ENCODE peak calls at places on chromosomes 2 and 18, in four cellular contexts. F, H, K and V are unnamed samples.

GRCh38 chr2:239269173-239269865 is 131.5 kb downstream of the HDAC4 start:
- DNase-seq in K (no peak), H (no peak), F (no peak), V (no peak)

GRCh38 chr2:23615216-23616020 is 230.4 kb downstream of the KLHL29 start:
- DNase-seq in F (no peak), K (no peak), H (no peak), V (no peak)

GRCh38 chr18:23966909-23967308 is 47.6 kb upstream of the TTC39C start:
- DNase-seq in K (no peak), H (no peak), F (no peak), V (no peak)

GRCh38 chr2:201471732-201472395 is 20.3 kb downstream of the STRADB start:
- DNase-seq in K (no peak), H (no peak), F (no peak), V (no peak)

GRCh38 chr18:74457743-74458465 is 796 bp upstream of the DIPK1C start:
- DNase-seq in K (no peak), H (no peak), F (no peak), V (peak)

GRCh38 chr2:43539436-43539835 is 56.4 kb downstream of the THADA start:
- DNase-seq in H (no peak), K (no peak), F (no peak), V (no peak)

GRCh38 chr18:7584646-7585271 is 17.6 kb downstream of the PTPRM start:
- DNase-seq in F (no peak), K (no peak), H (no peak), V (no peak)

GRCh38 chr2:166494140-166494544 is at the start of gene SCN7A:
- DNase-seq in F (no peak), K (no peak), H (peak), V (no peak)

GRCh38 chr2:88603146-88603545 is 24.1 kb downstream of the EIF2AK3 start:
- DNase-seq in H (no peak), K (no peak), F (no peak), V (no peak)

GRCh38 chr2:72211777-72212515 is 64.3 kb upstream of the CYP26B1 start:
- DNase-seq in K (no peak), H (no peak), F (no peak), V (no peak)

GRCh38 chr2:54239427-54239826 is 16.6 kb downstream of the TSPYL6 start:
- DNase-seq in F (no peak), H (no peak), K (no peak), V (no peak)

GRCh38 chr2:176421291-176422050 is 152.2 kb downstream of the MTX2 start:
- DNase-seq in F (no peak), K (no peak), H (no peak), V (no peak)

DNA sequence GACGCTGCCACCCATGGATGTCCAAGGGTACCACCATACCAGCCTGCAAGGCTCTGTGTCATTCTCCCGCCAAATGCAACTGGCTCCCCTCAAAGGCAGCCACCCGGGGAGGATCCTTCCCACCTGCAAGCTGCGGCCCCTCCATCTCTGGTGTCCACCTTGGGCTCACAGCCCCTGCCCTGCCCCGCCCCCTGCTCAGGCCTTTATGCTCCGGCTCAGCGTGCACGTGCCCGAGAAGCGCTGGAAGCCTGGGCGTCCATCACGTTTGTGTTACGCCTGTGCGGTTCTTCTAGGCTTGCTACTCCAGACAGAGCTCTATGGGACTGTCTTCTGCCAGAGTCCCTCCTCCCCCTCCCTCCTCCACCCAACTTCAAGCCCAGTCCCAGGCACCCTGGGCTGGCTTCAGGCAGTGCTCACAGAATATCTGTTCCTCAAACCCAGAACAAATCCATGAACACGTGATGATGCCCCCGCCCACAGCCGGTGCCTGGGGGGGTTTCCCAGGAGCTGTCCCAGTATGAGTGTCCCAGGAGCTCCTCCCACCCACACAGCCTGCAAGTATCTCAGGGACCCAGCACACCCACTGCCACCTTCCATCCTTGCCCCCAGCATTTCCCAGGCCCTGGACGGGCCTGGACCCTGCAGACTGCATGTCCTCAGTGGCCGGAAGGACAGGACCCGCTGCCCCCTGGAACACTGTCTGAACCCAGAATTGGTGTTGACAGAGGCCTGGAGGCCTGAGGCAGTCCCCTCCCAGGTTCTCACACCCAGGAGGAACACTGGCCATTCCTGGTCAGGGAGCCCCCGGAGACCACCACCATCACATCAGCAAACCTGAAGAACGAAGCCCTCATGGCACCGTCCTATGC is 30.3 kb downstream of the KIF1A start:
- DNase-seq in K (no peak), F (no peak), H (no peak), V (no peak)
- H3K27ac ChIP-seq in K (no peak), F (no peak), H (no peak), V (peak)

GRCh38 chr2:160472839-160473251 is 20.8 kb downstream of the RBMS1 start:
- DNase-seq in H (no peak), K (no peak), F (no peak), V (no peak)

GRCh38 chr2:160473508-160474318 is 19.9 kb downstream of the RBMS1 start:
- DNase-seq in F (no peak), K (no peak), H (no peak), V (no peak)

GRCh38 chr2:160474319-160474645 is 19.3 kb downstream of the RBMS1 start:
- DNase-seq in K (no peak), F (no peak), H (no peak), V (no peak)

GRCh38 chr2:160477032-160477431 is 16.6 kb downstream of the RBMS1 start:
- DNase-seq in H (no peak), F (no peak), K (no peak), V (no peak)

GRCh38 chr2:160474891-160475795 is 18.5 kb downstream of the RBMS1 start:
- DNase-seq in H (no peak), F (no peak), K (no peak), V (no peak)
- H3K27ac ChIP-seq in H (no peak), F (no peak), K (no peak), V (no peak)

DNA sequence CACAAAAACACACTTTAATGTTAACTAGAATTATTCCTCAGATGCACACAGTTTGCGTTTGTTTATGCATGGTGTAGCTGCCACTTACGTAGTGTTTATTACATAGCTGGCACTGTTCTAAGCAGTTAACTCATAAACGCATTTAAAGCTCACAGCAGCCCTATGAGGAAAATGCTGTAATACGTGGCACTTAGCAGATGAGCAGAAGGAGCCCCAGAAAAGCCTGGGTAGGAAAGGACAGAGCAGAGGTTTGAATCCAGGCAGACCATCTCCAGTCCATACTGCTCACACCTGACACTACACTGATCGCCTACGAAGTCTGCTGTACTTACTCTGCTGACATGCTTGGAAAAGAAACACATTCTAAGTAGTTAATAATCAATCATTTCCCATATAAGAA is 66.6 kb downstream of the BCL2 start:
- DNase-seq in H (no peak), K (no peak), F (no peak), V (no peak)
- H3K27ac ChIP-seq in H (peak), K (no peak), F (no peak), V (no peak)

GRCh38 chr2:218327451-218327850 is 29.2 kb upstream of the CATIP start:
- DNase-seq in F (no peak), K (no peak), H (no peak), V (no peak)

GRCh38 chr2:218332288-218332687 is 24.4 kb upstream of the CATIP start:
- DNase-seq in K (no peak), H (no peak), F (no peak), V (no peak)

GRCh38 chr2:218329027-218329825 is 27.4 kb upstream of the CATIP start:
- DNase-seq in F (no peak), K (no peak), H (no peak), V (no peak)

GRCh38 chr2:218328294-218328693 is 28.4 kb upstream of the CATIP start:
- DNase-seq in F (no peak), K (no peak), H (no peak), V (no peak)

DNA sequence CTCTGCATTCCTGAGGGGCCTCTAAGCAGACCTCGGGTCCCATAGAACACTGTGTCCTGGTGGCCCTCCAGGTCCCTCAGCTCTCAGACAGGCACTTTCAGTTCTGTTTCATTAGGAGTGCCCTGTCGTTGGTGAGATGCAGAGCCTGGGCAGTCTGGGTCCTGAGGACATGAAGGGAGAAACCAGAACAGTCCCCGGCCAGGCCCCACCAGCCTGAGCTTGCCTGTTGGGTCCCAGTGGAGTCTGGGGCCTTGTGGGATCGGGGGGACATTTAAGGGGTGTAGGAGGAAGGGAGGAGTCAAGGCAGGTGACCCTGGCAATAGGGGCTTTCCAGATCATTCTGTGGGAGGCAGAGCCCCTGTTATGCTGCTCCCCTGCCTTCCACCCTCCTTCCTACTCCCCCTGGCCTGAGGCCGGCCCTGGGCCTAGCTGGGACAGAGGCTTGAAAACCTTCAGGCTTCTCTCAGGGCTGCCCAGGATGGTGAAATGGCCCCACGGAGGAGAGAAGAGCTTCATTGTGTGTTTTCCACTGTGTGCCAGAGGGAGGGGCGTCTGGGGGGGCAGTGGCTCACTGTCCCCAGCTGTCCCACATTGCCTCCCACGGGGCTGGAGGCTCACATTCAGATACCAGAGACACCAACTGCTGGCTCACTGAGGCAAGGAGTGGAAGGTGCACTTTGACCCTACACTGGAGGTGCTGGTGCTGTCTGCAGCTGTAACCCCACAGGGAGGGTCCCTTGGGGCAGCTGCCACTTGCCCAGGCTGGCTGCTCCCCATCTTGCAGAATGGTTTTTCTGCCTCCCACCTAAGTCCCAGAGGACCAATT is 26.6 kb upstream of the CATIP start:
- DNase-seq in F (no peak), H (no peak), K (no peak), V (no peak)
- H3K27ac ChIP-seq in F (no peak), H (peak), K (no peak), V (no peak)

GRCh38 chr2:163466583-163466982 is 269.2 kb downstream of the FIGN start:
- DNase-seq in F (no peak), H (no peak), K (no peak), V (no peak)
- H3K27ac ChIP-seq in F (no peak), H (no peak), K (no peak), V (no peak)

DNA sequence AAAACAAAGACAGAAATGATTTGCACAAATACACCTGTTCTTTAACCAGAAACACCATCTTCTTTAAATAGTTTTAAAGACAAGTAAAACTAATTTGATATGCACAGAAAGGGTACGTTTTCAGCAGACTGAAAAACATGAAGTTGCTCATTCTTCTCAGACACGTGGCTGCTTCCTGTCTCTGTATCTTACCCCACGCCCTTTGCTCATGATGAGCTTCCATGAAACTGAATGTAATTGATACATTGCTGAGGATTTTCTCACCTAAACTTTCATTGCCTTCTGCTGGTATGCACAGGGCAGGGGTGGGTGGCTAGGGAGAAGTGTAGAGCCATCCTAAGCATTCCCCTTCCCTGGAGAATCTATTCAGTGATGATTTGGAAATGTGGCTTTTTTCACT is 644.3 kb downstream of the BCL11A start:
- DNase-seq in H (no peak), K (no peak), F (no peak), V (no peak)
- H3K27ac ChIP-seq in H (no peak), K (no peak), F (no peak), V (no peak)

GRCh38 chr2:102061286-102061699 is 69.5 kb downstream of the IL1R2 start:
- DNase-seq in F (no peak), K (no peak), H (no peak), V (no peak)
- H3K27ac ChIP-seq in F (no peak), K (no peak), H (no peak), V (no peak)

GRCh38 chr2:207130958-207131521 is 34.7 kb downstream of the KLF7 start:
- DNase-seq in F (no peak), H (no peak), K (no peak), V (no peak)

GRCh38 chr2:207131634-207132418 is 33.9 kb downstream of the KLF7 start:
- DNase-seq in K (no peak), H (no peak), F (no peak), V (no peak)

GRCh38 chr2:207133862-207134519 is 31.8 kb downstream of the KLF7 start:
- DNase-seq in F (no peak), K (no peak), H (peak), V (no peak)

GRCh38 chr2:207135340-207135739 is 30.4 kb downstream of the KLF7 start:
- DNase-seq in F (no peak), K (no peak), H (no peak), V (no peak)

DNA sequence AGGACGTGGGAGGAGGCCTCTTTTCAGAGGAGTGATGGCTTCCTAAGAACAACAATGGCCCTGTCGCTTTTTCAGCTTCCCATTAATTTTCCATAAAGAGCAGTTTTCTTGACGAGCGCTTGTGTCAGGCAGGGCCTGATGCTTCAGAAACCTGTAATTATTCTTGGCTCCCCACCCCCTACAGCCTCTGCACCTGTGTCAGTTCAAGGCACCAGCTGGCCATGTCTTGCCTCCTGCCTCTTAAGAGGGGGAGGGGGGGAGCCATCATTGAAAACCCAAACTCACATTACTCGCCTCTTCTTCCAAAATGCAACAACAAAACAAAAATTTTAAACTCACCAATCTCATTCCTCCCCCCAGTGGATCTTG is 32.3 kb downstream of the KLF7 start:
- DNase-seq in H (no peak), F (no peak), K (no peak), V (no peak)
- H3K27ac ChIP-seq in H (peak), F (no peak), K (no peak), V (peak)

GRCh38 chr2:37843554-37843953 is 81.5 kb upstream of the RMDN2 start:
- DNase-seq in F (no peak), K (no peak), H (no peak), V (no peak)
- H3K27ac ChIP-seq in F (no peak), K (no peak), H (no peak), V (no peak)